ENCODE peak calls at places on chromosomes 16 and 17, in eight cellular contexts. Z is type B pancreatic cell, V is HFFc6, U is spleen, K is tibial nerve, R is HFF-Myc, N is ascending aorta, W is AG10803. C is an unnamed sample.

GRCh38 chr17:76822184-76822778 is 45.9 kb upstream of the MGAT5B start:
- DNase-seq in Z (no peak), W (no peak), K (no peak), U (no peak), N (no peak), V (no peak), R (no peak), C (no peak)

GRCh38 chr17:65794572-65794971 is 233.1 kb upstream of the AXIN2 start:
- DNase-seq in N (no peak), Z (no peak), V (peak; percentile 21), R (no peak), W (peak; percentile 11), K (no peak), U (no peak), C (no peak)

GRCh38 chr16:31118223-31119155 is 1.0 kb downstream of the KAT8 start:
- DNase-seq in R (no peak), Z (no peak), K (no peak), N (no peak), V (peak; percentile 93), U (no peak), W (peak; percentile 75), C (no peak)

GRCh38 chr17:61410555-61411089 is 11.0 kb downstream of the TBX2 start:
- DNase-seq in U (peak; percentile 91), K (peak; percentile 78), V (peak; percentile 82), Z (peak; percentile 87), R (no peak), W (peak; percentile 43), N (peak; percentile 88), C (peak; percentile 77)

GRCh38 chr16:492211-492875 is 35.2 kb upstream of the CAPN15 start:
- DNase-seq in K (no peak), W (no peak), V (no peak), Z (no peak), R (no peak), N (no peak), U (no peak), C (no peak)

GRCh38 chr16:67252806-67253497 is 4.2 kb downstream of the SLC9A5 start:
- DNase-seq in U (peak; percentile 65), R (no peak), N (no peak), K (no peak), V (no peak), Z (no peak), W (no peak), C (no peak)

GRCh38 chr17:71237903-71238538 is 882.8 kb upstream of the SOX9 start:
- DNase-seq in R (peak; percentile 25), Z (no peak), U (no peak), V (peak; percentile 57), W (peak; percentile 90), N (no peak), K (no peak), C (no peak)

GRCh38 chr16:81784042-81784785 is 5.1 kb downstream of the PLCG2 start:
- DNase-seq in K (no peak), R (no peak), V (no peak), W (no peak), N (no peak), Z (no peak), U (no peak), C (no peak)

GRCh38 chr16:81071816-81072215 is 5.2 kb downstream of the C16orf46 start:
- DNase-seq in W (no peak), U (no peak), N (no peak), K (no peak), Z (no peak), V (peak; percentile 15), R (no peak), C (no peak)

GRCh38 chr17:20063665-20064648 is 54.8 kb downstream of the SPECC1 start:
- DNase-seq in V (peak; percentile 84), Z (no peak), N (peak; percentile 96), U (no peak), W (peak; percentile 95), K (peak; percentile 86), R (peak; percentile 61), C (no peak)

GRCh38 chr16:56898847-56899246 is 33.1 kb upstream of the HERPUD1 start:
- DNase-seq in V (no peak), R (no peak), W (no peak), Z (no peak), N (no peak), K (no peak), U (no peak), C (no peak)

GRCh38 chr16:11321662-11322061 is 23.6 kb upstream of the RMI2 start:
- DNase-seq in K (no peak), R (no peak), N (no peak), Z (no peak), V (no peak), W (no peak), U (no peak), C (no peak)
- TF ChIP-seq CTCF in K (no peak), R (no peak), N (no peak), Z (no peak), V (no peak), W (no peak), U (no peak), C (no peak)

DNA sequence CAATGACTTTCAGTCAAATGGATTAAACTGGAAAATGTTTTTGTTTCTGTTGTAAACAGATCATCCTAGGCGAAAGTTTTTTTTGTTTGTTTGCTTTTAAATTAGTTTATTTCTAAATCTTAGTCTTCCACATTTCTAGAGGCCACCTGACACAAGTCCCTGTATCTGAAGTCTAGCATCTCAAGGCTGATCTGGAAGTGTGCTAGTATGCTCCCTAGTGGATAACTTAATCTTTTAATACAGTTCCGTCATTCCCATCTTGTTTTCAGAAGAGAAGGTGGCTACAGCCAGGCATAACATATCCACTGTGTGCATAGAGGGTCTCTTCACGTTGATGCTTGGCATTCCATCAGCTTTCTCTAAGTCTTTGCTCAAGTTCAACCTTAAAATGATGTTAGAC is 7.6 kb downstream of the IFT20 start:
- DNase-seq in R (no peak), W (no peak), Z (no peak), U (no peak), V (no peak), N (no peak), K (no peak), C (no peak)
- TF ChIP-seq CTCF in R (no peak), W (peak; percentile 32), Z (no peak), U (no peak), V (peak; percentile 40), N (no peak), K (no peak), C (peak; percentile 40)

GRCh38 chr17:79646721-79647455 is 36.0 kb upstream of the RBFOX3 start:
- DNase-seq in V (no peak), N (peak; percentile 21), R (no peak), W (no peak), U (no peak), Z (peak; percentile 51), K (no peak), C (no peak)
- TF ChIP-seq CTCF in V (no peak), N (no peak), R (no peak), W (no peak), U (no peak), Z (no peak), K (no peak), C (no peak)

GRCh38 chr17:17144916-17145665 is 61.0 kb downstream of the PLD6 start:
- DNase-seq in V (no peak), W (no peak), R (no peak), K (no peak), U (no peak), N (no peak), Z (no peak), C (no peak)

GRCh38 chr17:17147821-17148220 is 58.3 kb downstream of the PLD6 start:
- DNase-seq in V (no peak), Z (no peak), N (no peak), W (peak; percentile 67), K (no peak), U (no peak), R (peak; percentile 31), C (no peak)

GRCh38 chr17:17144061-17144460 is 62.1 kb downstream of the PLD6 start:
- DNase-seq in W (no peak), R (no peak), Z (no peak), K (no peak), N (no peak), V (no peak), U (no peak), C (no peak)

GRCh38 chr17:17149520-17150449 is 56.3 kb downstream of the PLD6 start:
- DNase-seq in U (no peak), Z (no peak), V (no peak), K (no peak), W (no peak), N (no peak), R (no peak), C (no peak)

GRCh38 chr17:17146791-17147406 is 59.2 kb downstream of the PLD6 start:
- DNase-seq in N (no peak), R (no peak), U (no peak), K (no peak), V (no peak), Z (no peak), W (no peak), C (no peak)
- TF ChIP-seq CTCF in N (no peak), R (peak; percentile 26), U (no peak), K (peak; percentile 18), V (peak; percentile 55), Z (peak; percentile 52), W (peak; percentile 13), C (peak; percentile 20)

GRCh38 chr17:8859029-8859803 is 8.3 kb downstream of the PIK3R6 start:
- DNase-seq in Z (no peak), V (no peak), U (no peak), W (peak; percentile 74), K (peak; percentile 31), N (peak; percentile 50), R (no peak), C (no peak)
- TF ChIP-seq CTCF in Z (no peak), V (no peak), U (no peak), W (no peak), K (no peak), N (no peak), R (no peak), C (no peak)

DNA sequence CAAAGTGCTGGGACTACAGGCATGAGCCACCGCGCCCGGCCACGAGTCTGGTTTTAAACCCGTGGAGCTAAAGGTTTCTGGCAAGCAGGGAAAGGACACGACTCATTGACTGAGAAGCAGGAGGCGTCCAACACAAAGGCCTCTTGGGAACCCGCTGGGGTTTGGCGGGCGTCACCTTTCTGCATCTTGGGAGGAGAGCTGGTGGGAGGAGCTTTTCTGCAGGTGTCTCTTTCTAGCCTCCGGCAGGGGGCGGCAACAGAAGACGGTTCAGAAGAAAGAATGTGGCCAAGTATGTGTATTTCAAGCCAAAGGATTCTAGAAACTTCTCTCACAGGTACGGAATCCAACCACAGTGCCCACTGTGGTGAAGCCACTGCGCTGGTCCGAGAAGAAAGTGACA is 97.4 kb downstream of the MRM3 start:
- DNase-seq in R (no peak), V (peak; percentile 47), U (peak; percentile 79), Z (no peak), K (peak; percentile 41), W (peak; percentile 61), N (peak; percentile 75), C (no peak)
- TF ChIP-seq CTCF in R (no peak), V (peak; percentile 76), U (no peak), Z (peak; percentile 73), K (peak; percentile 78), W (peak; percentile 46), N (peak; percentile 52), C (no peak)